ENCODE peak calls at places on chromosome X, in nine cellular contexts. W is NCI-H345, R is fibroblast of mammary gland, F is SHP77 treated with DMSO at 0.1 percent for 48 hours, K is SK-N-DZ, I is adipocyte, P is adrenal gland, L is activated T-cell treated with anti-CD3 and anti-CD28 coated beads for 4 hours, C is aorta. Y is an unnamed sample.

GRCh38 chrX:40072246-40072645 is 25.5 kb downstream of the BCOR start:
- DNase-seq in I (no peak), K (no peak), L (no peak), F (no peak), C (peak), R (no peak), P (no peak), W (no peak), Y (no peak)

GRCh38 chrX:48958635-48959094 is 1.3 kb upstream of the OTUD5 start:
- DNase-seq in W (no peak), K (no peak), L (no peak), P (peak), C (peak), F (no peak), R (peak), I (peak), Y (peak)

GRCh38 chrX:39440734-39441305 is 639.6 kb downstream of the MID1IP1 start:
- DNase-seq in P (no peak), L (no peak), K (peak), I (no peak), C (no peak), W (no peak), R (no peak), F (no peak), Y (peak)

GRCh38 chrX:119960639-119961038 is 17.1 kb upstream of the NKAP start:
- DNase-seq in W (no peak), R (no peak), F (no peak), P (no peak), L (no peak), K (no peak), C (no peak), I (no peak), Y (no peak)

GRCh38 chrX:1778817-1779216 is 164.0 kb downstream of the ASMT start:
- DNase-seq in L (no peak), C (no peak), R (no peak), P (no peak), K (no peak), W (no peak), F (no peak), I (no peak), Y (no peak)

GRCh38 chrX:78182881-78183280 is 43.4 kb upstream of the TAF9B start:
- DNase-seq in P (no peak), F (no peak), K (no peak), L (no peak), R (no peak), I (no peak), W (no peak), C (no peak), Y (no peak)

GRCh38 chrX:34300871-34301270 is 168.8 kb upstream of the FAM47A start:
- DNase-seq in I (peak), W (peak), P (peak), F (no peak), L (no peak), C (no peak), R (peak), K (peak), Y (no peak)

GRCh38 chrX:135384161-135384836 is 37.4 kb upstream of the SMIM10L2A start:
- DNase-seq in C (no peak), L (peak), R (no peak), I (no peak), K (no peak), P (no peak), F (no peak), W (no peak), Y (no peak)

GRCh38 chrX:111719426-111720210 is 38.6 kb downstream of the ALG13 start:
- DNase-seq in W (no peak), C (no peak), P (no peak), I (peak), L (no peak), F (no peak), R (peak), K (peak), Y (no peak)

GRCh38 chrX:147962476-147962875 is 18.7 kb upstream of the FMR1NB start:
- DNase-seq in I (no peak), W (no peak), P (no peak), L (no peak), R (peak), C (no peak), K (no peak), F (no peak), Y (no peak)

GRCh38 chrX:51814066-51814465 is 70.8 kb downstream of the GSPT2 start:
- DNase-seq in K (no peak), I (no peak), P (no peak), L (no peak), C (no peak), R (no peak), W (no peak), F (no peak), Y (no peak)

GRCh38 chrX:40444798-40445496 is 135.8 kb upstream of the ATP6AP2 start:
- DNase-seq in C (no peak), I (no peak), F (no peak), K (peak), W (no peak), L (no peak), R (no peak), P (no peak), Y (no peak)

GRCh38 chrX:698246-698645 is 67.7 kb downstream of the SHOX start:
- DNase-seq in I (no peak), R (no peak), W (no peak), P (no peak), L (no peak), C (no peak), F (no peak), K (no peak), Y (no peak)

GRCh38 chrX:154546354-154547244 is at the start of gene G6PD:
- DNase-seq in P (no peak), W (peak), F (peak), K (peak), I (peak), C (no peak), R (peak), L (peak), Y (peak)

GRCh38 chrX:88244066-88244465 is 503.0 kb upstream of the CPXCR1 start:
- DNase-seq in I (no peak), K (no peak), R (no peak), C (no peak), P (no peak), F (no peak), L (no peak), W (no peak), Y (no peak)

GRCh38 chrX:26590849-26591248 is 374.9 kb downstream of the MAGEB5 start:
- DNase-seq in R (no peak), L (no peak), F (no peak), K (no peak), C (no peak), I (no peak), P (no peak), W (no peak), Y (no peak)

GRCh38 chrX:123959281-123960063 is 2.0 kb upstream of the STAG2 start:
- DNase-seq in L (no peak), K (peak), R (peak), P (peak), C (peak), F (peak), W (peak), I (peak), Y (peak)

GRCh38 chrX:12058087-12058486 is 80.2 kb upstream of the FRMPD4 start:
- DNase-seq in I (no peak), P (no peak), W (no peak), K (no peak), F (no peak), R (no peak), C (no peak), L (no peak), Y (no peak)

GRCh38 chrX:71214604-71215334 is 8.3 kb upstream of the GJB1 start:
- DNase-seq in P (no peak), F (no peak), C (no peak), W (no peak), I (no peak), L (no peak), R (no peak), K (no peak), Y (no peak)

GRCh38 chrX:40780123-40780522 is 44.8 kb upstream of the MED14 start:
- DNase-seq in R (no peak), L (no peak), C (no peak), I (no peak), F (no peak), K (no peak), P (no peak), W (no peak), Y (no peak)

GRCh38 chrX:15903186-15903681 is 48.6 kb upstream of the AP1S2 start:
- DNase-seq in F (no peak), C (no peak), P (no peak), W (no peak), K (peak), I (no peak), L (no peak), R (no peak), Y (no peak)

GRCh38 chrX:54422168-54422567 is 18.0 kb upstream of the TSR2 start:
- DNase-seq in K (no peak), R (no peak), P (no peak), W (no peak), F (no peak), C (no peak), L (no peak), I (no peak), Y (no peak)

GRCh38 chrX:48794993-48795501 is 6.8 kb upstream of the HDAC6 start:
- DNase-seq in I (peak), W (no peak), C (peak), P (no peak), F (no peak), L (no peak), K (no peak), R (peak), Y (peak)

GRCh38 chrX:42869011-42869410 is 91.0 kb upstream of the PPP1R2C start:
- DNase-seq in C (no peak), I (no peak), K (no peak), W (no peak), P (no peak), L (no peak), F (no peak), R (no peak), Y (no peak)

GRCh38 chrX:153491351-153492152 is 3.2 kb upstream of the BGN start:
- DNase-seq in F (no peak), C (no peak), I (no peak), K (no peak), L (no peak), R (no peak), W (no peak), P (no peak), Y (no peak)

GRCh38 chrX:70196961-70197805 is 19.9 kb downstream of the DGAT2L6 start:
- DNase-seq in F (peak), R (peak), W (peak), C (no peak), K (peak), I (peak), L (peak), P (peak), Y (peak)

GRCh38 chrX:83845397-83845796 is 15.5 kb upstream of the CYLC1 start:
- DNase-seq in L (no peak), F (no peak), C (no peak), R (peak), I (peak), W (peak), P (peak), K (peak), Y (no peak)

GRCh38 chrX:132488819-132489255 is at the start of gene MBNL3:
- DNase-seq in L (peak), F (no peak), K (peak), W (peak), R (peak), P (peak), I (peak), C (peak), Y (no peak)

GRCh38 chrX:153561337-153561736 is 37.6 kb downstream of the CCNQ start:
- DNase-seq in F (no peak), K (no peak), R (no peak), P (no peak), I (no peak), W (no peak), C (no peak), L (no peak), Y (no peak)

GRCh38 chrX:23403849-23404248 is 69.2 kb downstream of the PTCHD1 start:
- DNase-seq in L (no peak), F (no peak), I (no peak), W (no peak), C (no peak), R (no peak), K (peak), P (no peak), Y (no peak)

Y was measured in RCC 7860.